ENCODE peak calls at places on chromosomes 3 and 15, in five cellular contexts. X, F, R, B and L are unnamed samples.

GRCh38 chr3:176399193-176399592 is 798.1 kb downstream of the TBL1XR1 start:
- DNase-seq in R (no peak), X (no peak), B (no peak), F (no peak), L (no peak)

GRCh38 chr3:11749486-11749885 is 97.2 kb downstream of the TAMM41 start:
- DNase-seq in B (no peak), R (no peak), F (no peak), X (no peak), L (no peak)

GRCh38 chr3:143648708-143649107 is 199.6 kb downstream of the SLC9A9 start:
- DNase-seq in R (no peak), F (no peak), B (no peak), X (no peak), L (no peak)

GRCh38 chr3:192068464-192069254 is 607.7 kb downstream of the PYDC2 start:
- DNase-seq in R (no peak), F (no peak), B (no peak), X (no peak), L (no peak)

GRCh38 chr3:30688776-30689175 is 82.4 kb downstream of the TGFBR2 start:
- DNase-seq in F (no peak), B (no peak), X (no peak), R (no peak), L (no peak)

GRCh38 chr15:55802600-55803376 is 59.8 kb upstream of the PRTG start:
- DNase-seq in F (no peak), X (no peak), R (no peak), B (no peak), L (no peak)

GRCh38 chr3:105259505-105259904 is 107.2 kb upstream of the ALCAM start:
- DNase-seq in X (no peak), B (no peak), F (no peak), R (no peak), L (no peak)

GRCh38 chr3:149634573-149634972 is 23.3 kb downstream of the WWTR1 start:
- DNase-seq in X (no peak), F (no peak), R (no peak), B (no peak), L (no peak)

GRCh38 chr15:51130344-51130743 is 35.6 kb upstream of the TNFAIP8L3 start:
- DNase-seq in B (no peak), F (no peak), X (no peak), R (no peak), L (no peak)

GRCh38 chr3:59237121-59237520 is 187.3 kb upstream of the CFAP20DC start:
- DNase-seq in R (no peak), B (no peak), F (no peak), X (no peak), L (no peak)

GRCh38 chr15:70096215-70096974 is 1.3 kb downstream of the TLE3 start:
- DNase-seq in R (peak), X (peak), F (peak), B (peak), L (peak)

GRCh38 chr3:37254316-37254715 is 79.9 kb upstream of the LRRFIP2 start:
- DNase-seq in B (no peak), X (no peak), F (no peak), R (no peak), L (no peak)

GRCh38 chr3:39466988-39467387 is 492 bp upstream of the MOBP start:
- DNase-seq in R (no peak), F (no peak), B (no peak), X (no peak), L (no peak)

GRCh38 chr3:126018545-126018944 is 49.6 kb downstream of the ROPN1B start:
- DNase-seq in X (no peak), B (no peak), R (no peak), F (no peak), L (no peak)

GRCh38 chr3:71926242-71926560 is 141.3 kb upstream of the PROK2 start:
- DNase-seq in X (no peak), R (peak), B (no peak), F (no peak), L (no peak)

GRCh38 chr3:126357299-126358037 is at the start of gene KLF15:
- DNase-seq in F (peak), B (peak), R (peak), X (peak), L (peak)

GRCh38 chr3:10137178-10137577 is 4.4 kb upstream of the VHL start:
- DNase-seq in X (no peak), F (no peak), B (no peak), R (no peak), L (no peak)

GRCh38 chr3:42377681-42378080 is 32.7 kb downstream of the LYZL4 start:
- DNase-seq in B (no peak), R (no peak), X (no peak), F (no peak), L (no peak)

GRCh38 chr15:24977686-24978085 is 22.9 kb downstream of the SNRPN start:
- DNase-seq in B (no peak), R (no peak), X (no peak), F (no peak), L (no peak)

GRCh38 chr3:176785207-176785606 is 412.1 kb downstream of the TBL1XR1 start:
- DNase-seq in R (no peak), B (no peak), X (no peak), F (no peak), L (no peak)

GRCh38 chr3:126391631-126392030 is 3.1 kb upstream of the CFAP100 start:
- DNase-seq in R (no peak), X (no peak), F (no peak), B (no peak), L (no peak)

GRCh38 chr15:65519781-65520299 is 2.4 kb upstream of the DPP8 start:
- DNase-seq in X (no peak), B (no peak), R (no peak), F (no peak), L (no peak)

GRCh38 chr15:67090297-67091072 is 25.1 kb downstream of the SMAD3 start:
- DNase-seq in F (no peak), B (no peak), R (no peak), X (no peak), L (no peak)

GRCh38 chr3:425094-425493 is 228.5 kb downstream of the CHL1 start:
- DNase-seq in X (no peak), F (no peak), R (no peak), B (no peak), L (no peak)

GRCh38 chr3:197847866-197848401 is 56.9 kb downstream of the LRCH3 start:
- DNase-seq in X (no peak), B (no peak), R (no peak), F (no peak), L (no peak)

GRCh38 chr3:143314291-143315093 is 194.9 kb downstream of the CHST2 start:
- DNase-seq in B (no peak), R (no peak), X (no peak), F (no peak), L (no peak)

GRCh38 chr3:47057212-47057671 is 77.8 kb downstream of the NBEAL2 start:
- DNase-seq in R (no peak), F (peak), X (no peak), B (no peak), L (no peak)